ENCODE peak calls at places on chromosomes 1 and 21, in ten cellular contexts. One of them, this sample, is unnamed. For H3K36me3, the result is how much of the 10 kb centered on the place peaks cover.

GRCh38 chr21:34630536-34631143 is 15.7 kb upstream of the RCAN1 start:
- DNase-seq in fibroblast of lung: peak
- DNase-seq in naive thymus-derived CD4-positive, alpha-beta T cell: peak
- DNase-seq in neuronal stem cell: peak
- DNase-seq in hepatocyte: peak
- DNase-seq in heart right ventricle: peak
- DNase-seq in PC-3: peak
- DNase-seq in CD4-positive, CD25-positive, alpha-beta regulatory T cell: peak
- DNase-seq in brain microvascular endothelial cell: peak
- DNase-seq in CD4-positive, alpha-beta memory T cell: peak
- DNase-seq in this sample: peak

GRCh38 chr1:151145158-151146071 is 1.0 kb downstream of the SEMA6C start:
- DNase-seq in heart right ventricle: peak
- DNase-seq in fibroblast of lung: peak
- DNase-seq in hepatocyte: peak
- DNase-seq in PC-3: no peak
- DNase-seq in naive thymus-derived CD4-positive, alpha-beta T cell: no peak
- DNase-seq in CD4-positive, CD25-positive, alpha-beta regulatory T cell: peak
- DNase-seq in CD4-positive, alpha-beta memory T cell: peak
- DNase-seq in brain microvascular endothelial cell: peak
- DNase-seq in neuronal stem cell: no peak
- DNase-seq in this sample: peak

GRCh38 chr1:119829636-119830035 is 18.4 kb upstream of the REG4 start:
- DNase-seq in hepatocyte: no peak
- DNase-seq in neuronal stem cell: no peak
- DNase-seq in CD4-positive, CD25-positive, alpha-beta regulatory T cell: no peak
- DNase-seq in CD4-positive, alpha-beta memory T cell: no peak
- DNase-seq in PC-3: no peak
- DNase-seq in heart right ventricle: no peak
- DNase-seq in naive thymus-derived CD4-positive, alpha-beta T cell: no peak
- DNase-seq in brain microvascular endothelial cell: no peak
- DNase-seq in fibroblast of lung: no peak
- DNase-seq in this sample: no peak

GRCh38 chr1:215605011-215605621 is 38.0 kb downstream of the KCTD3 start:
- DNase-seq in hepatocyte: no peak
- DNase-seq in PC-3: no peak
- DNase-seq in CD4-positive, CD25-positive, alpha-beta regulatory T cell: no peak
- DNase-seq in naive thymus-derived CD4-positive, alpha-beta T cell: no peak
- DNase-seq in heart right ventricle: no peak
- DNase-seq in CD4-positive, alpha-beta memory T cell: no peak
- DNase-seq in brain microvascular endothelial cell: no peak
- DNase-seq in neuronal stem cell: no peak
- DNase-seq in fibroblast of lung: no peak
- DNase-seq in this sample: no peak

GRCh38 chr1:112262301-112262700 is 133.7 kb upstream of the CTTNBP2NL start:
- DNase-seq in brain microvascular endothelial cell: no peak
- DNase-seq in hepatocyte: no peak
- DNase-seq in naive thymus-derived CD4-positive, alpha-beta T cell: no peak
- DNase-seq in neuronal stem cell: no peak
- DNase-seq in fibroblast of lung: no peak
- DNase-seq in CD4-positive, alpha-beta memory T cell: no peak
- DNase-seq in PC-3: no peak
- DNase-seq in heart right ventricle: no peak
- DNase-seq in CD4-positive, CD25-positive, alpha-beta regulatory T cell: no peak
- DNase-seq in this sample: no peak

GRCh38 chr1:61050541-61051454 is 31.6 kb upstream of the NFIA start:
- DNase-seq in neuronal stem cell: peak
- DNase-seq in fibroblast of lung: no peak
- DNase-seq in PC-3: peak
- DNase-seq in naive thymus-derived CD4-positive, alpha-beta T cell: no peak
- DNase-seq in brain microvascular endothelial cell: no peak
- DNase-seq in CD4-positive, CD25-positive, alpha-beta regulatory T cell: no peak
- DNase-seq in hepatocyte: peak
- DNase-seq in heart right ventricle: peak
- DNase-seq in CD4-positive, alpha-beta memory T cell: no peak
- DNase-seq in this sample: no peak

GRCh38 chr1:111516008-111516535 is 12.6 kb upstream of the ADORA3 start:
- DNase-seq in CD4-positive, alpha-beta memory T cell: peak
- DNase-seq in CD4-positive, CD25-positive, alpha-beta regulatory T cell: peak
- DNase-seq in heart right ventricle: peak
- DNase-seq in fibroblast of lung: peak
- DNase-seq in hepatocyte: no peak
- DNase-seq in neuronal stem cell: no peak
- DNase-seq in brain microvascular endothelial cell: peak
- DNase-seq in PC-3: no peak
- DNase-seq in naive thymus-derived CD4-positive, alpha-beta T cell: peak
- DNase-seq in this sample: no peak

GRCh38 chr1:7401814-7402547 is 369.1 kb upstream of the VAMP3 start:
- DNase-seq in brain microvascular endothelial cell: peak
- DNase-seq in naive thymus-derived CD4-positive, alpha-beta T cell: no peak
- DNase-seq in heart right ventricle: no peak
- DNase-seq in CD4-positive, alpha-beta memory T cell: no peak
- DNase-seq in hepatocyte: peak
- DNase-seq in neuronal stem cell: no peak
- DNase-seq in PC-3: peak
- DNase-seq in fibroblast of lung: peak
- DNase-seq in CD4-positive, CD25-positive, alpha-beta regulatory T cell: no peak
- DNase-seq in this sample: no peak

GRCh38 chr1:93576346-93576745 is 105.3 kb downstream of the BCAR3 start:
- DNase-seq in neuronal stem cell: no peak
- DNase-seq in CD4-positive, CD25-positive, alpha-beta regulatory T cell: no peak
- DNase-seq in naive thymus-derived CD4-positive, alpha-beta T cell: no peak
- DNase-seq in heart right ventricle: peak
- DNase-seq in CD4-positive, alpha-beta memory T cell: no peak
- DNase-seq in hepatocyte: peak
- DNase-seq in fibroblast of lung: peak
- DNase-seq in brain microvascular endothelial cell: no peak
- DNase-seq in PC-3: no peak
- DNase-seq in this sample: no peak

GRCh38 chr1:92483442-92484170 is 3.1 kb downstream of the GFI1 start:
- DNase-seq in CD4-positive, CD25-positive, alpha-beta regulatory T cell: peak
- DNase-seq in naive thymus-derived CD4-positive, alpha-beta T cell: peak
- DNase-seq in heart right ventricle: no peak
- DNase-seq in CD4-positive, alpha-beta memory T cell: peak
- DNase-seq in fibroblast of lung: no peak
- DNase-seq in neuronal stem cell: peak
- DNase-seq in PC-3: peak
- DNase-seq in brain microvascular endothelial cell: no peak
- DNase-seq in hepatocyte: peak
- DNase-seq in this sample: no peak

GRCh38 chr1:55718758-55719671 is 503.9 kb upstream of the USP24 start:
- DNase-seq in naive thymus-derived CD4-positive, alpha-beta T cell: no peak
- DNase-seq in CD4-positive, CD25-positive, alpha-beta regulatory T cell: no peak
- DNase-seq in hepatocyte: peak
- DNase-seq in PC-3: peak
- DNase-seq in neuronal stem cell: no peak
- DNase-seq in brain microvascular endothelial cell: peak
- DNase-seq in CD4-positive, alpha-beta memory T cell: no peak
- DNase-seq in fibroblast of lung: peak
- DNase-seq in heart right ventricle: peak
- DNase-seq in this sample: peak

GRCh38 chr1:64569376-64569775 is 99.4 kb downstream of the CACHD1 start:
- DNase-seq in neuronal stem cell: no peak
- DNase-seq in hepatocyte: no peak
- DNase-seq in PC-3: no peak
- DNase-seq in fibroblast of lung: no peak
- DNase-seq in heart right ventricle: no peak
- DNase-seq in CD4-positive, alpha-beta memory T cell: no peak
- DNase-seq in brain microvascular endothelial cell: no peak
- DNase-seq in naive thymus-derived CD4-positive, alpha-beta T cell: no peak
- DNase-seq in CD4-positive, CD25-positive, alpha-beta regulatory T cell: no peak
- DNase-seq in this sample: no peak

DNA sequence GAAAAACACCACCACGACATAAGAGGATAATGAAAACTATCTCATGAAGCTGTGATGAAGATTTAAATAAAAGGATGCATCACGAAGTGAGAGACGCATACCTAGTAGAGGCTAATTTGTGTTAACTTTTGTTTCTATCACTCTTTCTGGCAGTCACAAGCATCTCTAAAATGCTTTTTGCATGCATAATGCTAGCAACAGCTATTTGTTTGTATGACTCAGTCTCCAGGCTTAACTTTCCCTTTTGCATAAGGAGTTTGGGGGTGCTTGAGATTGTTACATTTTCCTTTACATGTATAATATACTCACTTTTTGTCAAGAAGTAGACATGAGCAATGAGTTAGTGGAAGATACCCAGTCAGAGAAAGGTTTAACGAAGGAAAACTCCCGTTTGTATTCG is 385.4 kb downstream of the DISC1 start:
- DNase-seq in fibroblast of lung: peak
- DNase-seq in CD4-positive, CD25-positive, alpha-beta regulatory T cell: no peak
- DNase-seq in PC-3: no peak
- DNase-seq in neuronal stem cell: no peak
- DNase-seq in heart right ventricle: no peak
- DNase-seq in naive thymus-derived CD4-positive, alpha-beta T cell: no peak
- DNase-seq in brain microvascular endothelial cell: no peak
- DNase-seq in CD4-positive, alpha-beta memory T cell: no peak
- DNase-seq in hepatocyte: no peak
- DNase-seq in this sample: no peak
- H3K36me3 ChIP-seq in fibroblast of lung: under half
- H3K36me3 ChIP-seq in CD4-positive, CD25-positive, alpha-beta regulatory T cell: under half
- H3K36me3 ChIP-seq in PC-3: under half
- H3K36me3 ChIP-seq in neuronal stem cell: under half
- H3K36me3 ChIP-seq in heart right ventricle: under half
- H3K36me3 ChIP-seq in naive thymus-derived CD4-positive, alpha-beta T cell: under half
- H3K36me3 ChIP-seq in brain microvascular endothelial cell: under half
- H3K36me3 ChIP-seq in CD4-positive, alpha-beta memory T cell: under half
- H3K36me3 ChIP-seq in hepatocyte: under half
- H3K36me3 ChIP-seq in this sample: under half

GRCh38 chr1:11960276-11960675 is 20.0 kb upstream of the MFN2 start:
- DNase-seq in fibroblast of lung: no peak
- DNase-seq in brain microvascular endothelial cell: no peak
- DNase-seq in CD4-positive, alpha-beta memory T cell: no peak
- DNase-seq in heart right ventricle: no peak
- DNase-seq in PC-3: no peak
- DNase-seq in hepatocyte: no peak
- DNase-seq in CD4-positive, CD25-positive, alpha-beta regulatory T cell: no peak
- DNase-seq in neuronal stem cell: no peak
- DNase-seq in naive thymus-derived CD4-positive, alpha-beta T cell: no peak
- DNase-seq in this sample: no peak
- H3K36me3 ChIP-seq in fibroblast of lung: under half
- H3K36me3 ChIP-seq in brain microvascular endothelial cell: half or more
- H3K36me3 ChIP-seq in CD4-positive, alpha-beta memory T cell: under half
- H3K36me3 ChIP-seq in heart right ventricle: under half
- H3K36me3 ChIP-seq in PC-3: under half
- H3K36me3 ChIP-seq in hepatocyte: under half
- H3K36me3 ChIP-seq in CD4-positive, CD25-positive, alpha-beta regulatory T cell: under half
- H3K36me3 ChIP-seq in neuronal stem cell: half or more
- H3K36me3 ChIP-seq in naive thymus-derived CD4-positive, alpha-beta T cell: under half
- H3K36me3 ChIP-seq in this sample: under half

DNA sequence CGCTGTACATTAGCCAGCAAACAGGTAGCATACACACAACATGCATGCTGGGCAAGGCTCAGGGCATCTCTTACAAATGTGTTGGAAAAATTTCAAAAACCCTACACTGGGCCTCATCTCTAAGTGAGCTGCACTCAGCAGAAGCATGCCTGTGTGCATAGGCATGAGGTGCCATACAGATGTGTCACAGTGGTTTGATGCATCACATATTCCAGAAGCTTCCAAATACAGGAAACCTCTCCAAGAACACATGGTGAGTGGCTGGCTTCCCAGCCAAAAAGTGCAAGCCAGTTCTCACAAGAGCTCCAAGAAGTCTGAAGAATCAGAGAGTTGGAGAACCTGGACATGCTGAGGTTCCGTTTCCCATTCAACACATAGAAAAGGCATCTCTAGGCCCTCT is 58.3 kb downstream of the CD46 start:
- DNase-seq in heart right ventricle: no peak
- DNase-seq in hepatocyte: no peak
- DNase-seq in fibroblast of lung: peak
- DNase-seq in neuronal stem cell: no peak
- DNase-seq in brain microvascular endothelial cell: peak
- DNase-seq in CD4-positive, alpha-beta memory T cell: no peak
- DNase-seq in naive thymus-derived CD4-positive, alpha-beta T cell: no peak
- DNase-seq in CD4-positive, CD25-positive, alpha-beta regulatory T cell: no peak
- DNase-seq in PC-3: no peak
- DNase-seq in this sample: no peak
- H3K36me3 ChIP-seq in heart right ventricle: under half
- H3K36me3 ChIP-seq in hepatocyte: under half
- H3K36me3 ChIP-seq in fibroblast of lung: under half
- H3K36me3 ChIP-seq in neuronal stem cell: half or more
- H3K36me3 ChIP-seq in brain microvascular endothelial cell: under half
- H3K36me3 ChIP-seq in CD4-positive, alpha-beta memory T cell: half or more
- H3K36me3 ChIP-seq in naive thymus-derived CD4-positive, alpha-beta T cell: under half
- H3K36me3 ChIP-seq in CD4-positive, CD25-positive, alpha-beta regulatory T cell: half or more
- H3K36me3 ChIP-seq in PC-3: under half
- H3K36me3 ChIP-seq in this sample: under half

GRCh38 chr1:203797216-203797615 is 1.8 kb downstream of the ZBED6 start:
- DNase-seq in naive thymus-derived CD4-positive, alpha-beta T cell: no peak
- DNase-seq in fibroblast of lung: no peak
- DNase-seq in brain microvascular endothelial cell: no peak
- DNase-seq in heart right ventricle: no peak
- DNase-seq in hepatocyte: no peak
- DNase-seq in neuronal stem cell: no peak
- DNase-seq in CD4-positive, alpha-beta memory T cell: no peak
- DNase-seq in CD4-positive, CD25-positive, alpha-beta regulatory T cell: no peak
- DNase-seq in PC-3: no peak
- DNase-seq in this sample: no peak

GRCh38 chr1:203797948-203798347 is 2.5 kb downstream of the ZBED6 start:
- DNase-seq in CD4-positive, alpha-beta memory T cell: no peak
- DNase-seq in brain microvascular endothelial cell: no peak
- DNase-seq in heart right ventricle: no peak
- DNase-seq in hepatocyte: peak
- DNase-seq in neuronal stem cell: no peak
- DNase-seq in CD4-positive, CD25-positive, alpha-beta regulatory T cell: no peak
- DNase-seq in naive thymus-derived CD4-positive, alpha-beta T cell: no peak
- DNase-seq in fibroblast of lung: no peak
- DNase-seq in PC-3: peak
- DNase-seq in this sample: peak

GRCh38 chr1:203796223-203796747 is 862 bp downstream of the ZBED6 start:
- DNase-seq in brain microvascular endothelial cell: peak
- DNase-seq in hepatocyte: peak
- DNase-seq in fibroblast of lung: peak
- DNase-seq in neuronal stem cell: no peak
- DNase-seq in PC-3: peak
- DNase-seq in heart right ventricle: peak
- DNase-seq in CD4-positive, CD25-positive, alpha-beta regulatory T cell: peak
- DNase-seq in CD4-positive, alpha-beta memory T cell: peak
- DNase-seq in naive thymus-derived CD4-positive, alpha-beta T cell: peak
- DNase-seq in this sample: no peak

GRCh38 chr1:203800001-203800400 is 4.6 kb downstream of the ZBED6 start:
- DNase-seq in neuronal stem cell: no peak
- DNase-seq in hepatocyte: no peak
- DNase-seq in fibroblast of lung: no peak
- DNase-seq in CD4-positive, alpha-beta memory T cell: no peak
- DNase-seq in brain microvascular endothelial cell: no peak
- DNase-seq in PC-3: no peak
- DNase-seq in naive thymus-derived CD4-positive, alpha-beta T cell: no peak
- DNase-seq in CD4-positive, CD25-positive, alpha-beta regulatory T cell: no peak
- DNase-seq in heart right ventricle: no peak
- DNase-seq in this sample: no peak

DNA sequence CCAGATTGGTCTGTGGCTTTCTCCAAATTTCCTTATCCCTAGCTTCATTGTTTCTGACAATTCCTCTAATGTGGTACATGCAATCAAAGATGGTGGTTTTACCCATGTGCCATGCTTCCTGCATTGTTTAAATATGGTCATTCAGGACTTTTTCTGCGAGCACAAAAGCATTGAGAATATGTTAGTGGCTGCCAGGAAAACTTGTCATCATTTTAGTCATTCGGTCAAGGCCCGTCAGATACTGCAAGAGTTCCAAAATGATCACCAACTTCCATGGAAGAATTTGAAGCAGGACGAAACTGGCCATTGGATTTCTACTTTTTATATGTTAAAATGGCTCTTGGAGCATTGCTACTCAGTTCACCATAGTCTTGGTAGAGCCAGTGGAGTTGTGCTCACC is 3.7 kb downstream of the ZBED6 start:
- DNase-seq in heart right ventricle: no peak
- DNase-seq in fibroblast of lung: peak
- DNase-seq in brain microvascular endothelial cell: no peak
- DNase-seq in hepatocyte: no peak
- DNase-seq in neuronal stem cell: no peak
- DNase-seq in naive thymus-derived CD4-positive, alpha-beta T cell: no peak
- DNase-seq in PC-3: no peak
- DNase-seq in CD4-positive, CD25-positive, alpha-beta regulatory T cell: no peak
- DNase-seq in CD4-positive, alpha-beta memory T cell: no peak
- DNase-seq in this sample: no peak
- H3K36me3 ChIP-seq in heart right ventricle: under half
- H3K36me3 ChIP-seq in fibroblast of lung: under half
- H3K36me3 ChIP-seq in brain microvascular endothelial cell: under half
- H3K36me3 ChIP-seq in hepatocyte: under half
- H3K36me3 ChIP-seq in neuronal stem cell: half or more
- H3K36me3 ChIP-seq in naive thymus-derived CD4-positive, alpha-beta T cell: under half
- H3K36me3 ChIP-seq in PC-3: half or more
- H3K36me3 ChIP-seq in CD4-positive, CD25-positive, alpha-beta regulatory T cell: under half
- H3K36me3 ChIP-seq in CD4-positive, alpha-beta memory T cell: under half
- H3K36me3 ChIP-seq in this sample: under half

This sample was measured in tibial nerve.